ENCODE peak calls at places on chromosomes 5 and 9, in ten cellular contexts. X is stimulated activated naive B cell treated with anti-CD40 and anti-IgM and Interleukin-4, amounts not matched to agents 10 μg/mL and 1 μg/mL and 100 μg/mL, for 72 hours; G is NCI-H460; O is H54; B is NCI-H2081; D is coronary artery; R is GDM1; K is pancreas; F is HFFc6; T is activated T-helper 2 cell treated with anti-CD3 and anti-CD28 coated beads, Interferon-gamma antibody, Interleukin-2, Interleukin-4, amounts not matched to agents 10 μg/mL and 5 μg/mL and 100 μg/mL, durations not matched to agents 14 hours and 24 hours and 36 hours. W is an unnamed sample.

GRCh38 chr5:180641566-180641900 is 7.9 kb downstream of the FLT4 start:
- DNase-seq in D (no peak), B (no peak), R (no peak), O (no peak), K (no peak), X (no peak), T (no peak), G (no peak), F (no peak), W (no peak)

GRCh38 chr5:55471468-55471867 is 63.3 kb downstream of the PLPP1 start:
- DNase-seq in X (no peak), G (no peak), B (no peak), K (no peak), O (no peak), F (no peak), R (no peak), T (no peak), D (no peak), W (no peak)

GRCh38 chr9:6779417-6780241 is 21.9 kb downstream of the KDM4C start:
- DNase-seq in R (no peak), O (no peak), G (no peak), T (no peak), K (no peak), F (peak), D (no peak), B (no peak), X (no peak), W (no peak)

GRCh38 chr5:134637106-134637721 is 4.6 kb upstream of the SAR1B start:
- DNase-seq in T (no peak), O (no peak), X (no peak), K (peak), G (no peak), F (no peak), R (no peak), B (no peak), D (no peak), W (no peak)

GRCh38 chr9:20398511-20399338 is 223.6 kb downstream of the MLLT3 start:
- DNase-seq in R (no peak), B (no peak), K (no peak), D (no peak), O (no peak), G (no peak), X (no peak), F (no peak), T (no peak), W (no peak)

GRCh38 chr9:85420750-85421149 is 321.0 kb downstream of the AGTPBP1 start:
- DNase-seq in G (no peak), F (no peak), K (no peak), B (no peak), R (no peak), X (no peak), T (no peak), D (no peak), O (no peak), W (no peak)

GRCh38 chr5:6343951-6344596 is 34.3 kb downstream of the MED10 start:
- DNase-seq in F (no peak), G (no peak), R (no peak), K (no peak), T (no peak), O (no peak), B (no peak), X (no peak), D (no peak), W (no peak)

GRCh38 chr5:57175586-57175985 is 1.7 kb downstream of the GPBP1 start:
- DNase-seq in T (peak), O (no peak), K (no peak), G (no peak), B (no peak), X (peak), D (no peak), F (no peak), R (no peak), W (no peak)

GRCh38 chr5:170552486-170553122 is 48.8 kb downstream of the KCNIP1 start:
- DNase-seq in O (peak), G (no peak), D (peak), T (no peak), K (no peak), R (peak), X (no peak), F (peak), B (no peak), W (peak)

GRCh38 chr9:116232425-116233159 is 79.0 kb downstream of the PAPPA start:
- DNase-seq in D (no peak), O (peak), K (no peak), F (peak), X (no peak), G (peak), T (no peak), B (no peak), R (no peak), W (no peak)

GRCh38 chr5:6804766-6805165 is 91.5 kb downstream of the TENT4A start:
- DNase-seq in F (peak), X (no peak), T (no peak), D (no peak), R (no peak), O (no peak), K (no peak), G (no peak), B (no peak), W (no peak)

GRCh38 chr5:73338201-73339126 is 110.1 kb downstream of the FOXD1 start:
- DNase-seq in D (no peak), O (no peak), X (no peak), R (no peak), K (no peak), F (peak), B (no peak), T (no peak), G (peak), W (no peak)

GRCh38 chr9:107175826-107176500 is 107.1 kb upstream of the RAD23B start:
- DNase-seq in D (no peak), X (no peak), B (no peak), F (no peak), G (no peak), T (no peak), R (no peak), K (no peak), O (no peak), W (no peak)

W was measured in mucosa of descending colon.